ENCODE peak calls at places on chromosome 22, in five cellular contexts. Q is adrenal gland, R is HCT116, I is neural progenitor cell, B is psoas muscle. D is an unnamed sample. For H3K4me1, the result is how much of the 10 kb centered on the place peaks cover.

GRCh38 chr22:44755418-44755817 is 3.0 kb downstream of the ARHGAP8 start:
- DNase-seq in R (no peak), I (no peak), B (no peak), Q (no peak), D (no peak)

GRCh38 chr22:31841029-31841827 is 87.4 kb downstream of the DEPDC5 start:
- DNase-seq in Q (no peak), R (no peak), I (no peak), B (no peak), D (no peak)

GRCh38 chr22:42145175-42145574 is 14.6 kb upstream of the CYP2D6 start:
- DNase-seq in Q (no peak), B (no peak), R (no peak), I (no peak), D (no peak)

GRCh38 chr22:22897036-22897435 is 9.4 kb downstream of the IGLL5 start:
- DNase-seq in Q (no peak), I (no peak), R (no peak), B (no peak), D (no peak)

GRCh38 chr22:27718186-27719032 is 83.1 kb downstream of the MN1 start:
- DNase-seq in R (peak), B (peak), Q (peak), I (no peak), D (peak)

GRCh38 chr22:40413873-40414272 is 43.5 kb downstream of the SGSM3 start:
- DNase-seq in Q (no peak), R (no peak), I (no peak), B (no peak), D (no peak)

GRCh38 chr22:22884888-22885840 is 2.5 kb upstream of the IGLL5 start:
- DNase-seq in B (no peak), Q (no peak), R (no peak), I (no peak), D (no peak)

GRCh38 chr22:19663286-19663815 is 51.0 kb upstream of the SEPTIN5 start:
- DNase-seq in B (peak), R (no peak), I (no peak), Q (peak), D (peak)

GRCh38 chr22:26610072-26610958 is 7.5 kb downstream of the CRYBB1 start:
- DNase-seq in R (no peak), B (peak), I (no peak), Q (peak), D (peak)

GRCh38 chr22:25057013-25057881 is 104.7 kb downstream of the KIAA1671 start:
- DNase-seq in B (peak), I (peak), R (peak), Q (peak), D (peak)

GRCh38 chr22:41910050-41910598 is 4.8 kb downstream of the SHISA8 start:
- DNase-seq in Q (peak), B (no peak), I (peak), R (no peak), D (peak)

GRCh38 chr22:40748388-40748970 is 69.2 kb downstream of the MCHR1 start:
- DNase-seq in B (no peak), I (no peak), Q (no peak), R (no peak), D (no peak)

GRCh38 chr22:24426436-24426835 is 963 bp upstream of the ADORA2A start:
- DNase-seq in R (no peak), B (no peak), I (no peak), Q (no peak), D (no peak)

GRCh38 chr22:31253949-31254348 is 38.3 kb downstream of the PIK3IP1 start:
- DNase-seq in Q (no peak), B (peak), I (no peak), R (no peak), D (peak)

GRCh38 chr22:32237905-32238304 is 17.2 kb downstream of the SLC5A4 start:
- DNase-seq in B (no peak), R (no peak), Q (no peak), I (no peak), D (no peak)

GRCh38 chr22:44701824-44702478 is at the start of gene PRR5:
- DNase-seq in R (peak), Q (peak), I (peak), B (peak), D (peak)

GRCh38 chr22:21762712-21763581 is 27.4 kb upstream of the YPEL1 start:
- DNase-seq in I (no peak), R (no peak), B (no peak), Q (no peak), D (no peak)

GRCh38 chr22:30829901-30830550 is 135.4 kb downstream of the OSBP2 start:
- DNase-seq in R (peak), I (no peak), B (no peak), Q (peak), D (no peak)

GRCh38 chr22:23071163-23072034 is 1.1 kb downstream of the GNAZ start:
- DNase-seq in B (peak), I (no peak), Q (no peak), R (no peak), D (peak)

DNA sequence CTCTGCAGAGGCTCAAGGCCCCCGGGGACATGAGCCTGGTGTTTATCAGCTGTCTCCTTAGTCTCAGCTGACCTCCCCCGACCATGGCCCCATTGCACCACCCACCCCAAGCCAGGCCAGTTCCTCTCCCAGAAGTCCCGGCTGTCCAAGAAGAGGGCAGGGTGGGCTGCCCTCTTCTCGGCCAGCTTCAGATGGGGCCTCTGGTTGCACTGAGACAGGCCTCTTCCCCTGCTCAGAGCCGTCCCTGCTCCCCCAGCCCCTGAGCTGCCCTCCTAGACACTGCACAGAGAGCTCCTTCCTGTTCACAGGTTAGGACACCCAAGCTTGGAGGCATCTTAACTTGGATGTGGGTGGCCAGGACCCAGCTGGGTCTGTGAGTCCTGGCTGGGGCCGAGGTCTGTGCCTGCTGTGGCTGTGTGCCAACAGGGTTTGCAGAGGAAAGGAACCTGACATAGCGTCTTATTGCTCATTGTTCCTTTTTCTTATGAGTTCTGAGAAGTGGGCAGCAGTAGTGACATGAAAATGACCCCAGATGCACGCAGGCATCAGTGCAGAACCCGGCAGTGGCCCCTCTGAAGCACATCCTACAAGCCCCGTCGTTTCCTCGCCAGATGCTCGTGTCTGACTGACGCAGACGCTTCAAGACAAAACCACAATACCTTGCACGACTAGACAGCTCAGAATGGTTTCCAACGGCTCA is 5.5 kb downstream of the TRABD start:
- DNase-seq in R (no peak), B (peak), I (no peak), Q (no peak), D (no peak)
- H3K4me3 ChIP-seq in R (peak), B (peak), I (no peak), Q (no peak), D (peak)

DNA sequence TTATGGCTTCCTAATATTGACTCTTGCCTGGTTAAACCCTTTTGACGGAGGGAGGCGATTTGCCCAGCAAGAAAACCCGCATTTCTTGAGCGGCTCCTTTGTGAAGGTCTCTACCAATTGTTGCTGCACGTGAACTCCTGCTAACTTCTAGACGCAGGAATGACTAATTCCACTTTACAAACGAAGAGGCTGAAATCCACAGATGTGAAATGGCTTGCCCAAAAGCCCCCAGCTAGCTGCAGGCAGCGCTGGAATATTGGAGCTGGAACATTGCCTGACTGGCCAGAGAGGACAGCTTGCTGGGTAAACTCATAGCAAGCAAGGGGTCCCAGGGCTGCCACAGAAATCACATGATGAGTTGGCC is 542 bp downstream of the GCAT start:
- DNase-seq in R (no peak), B (no peak), I (no peak), Q (peak), D (no peak)
- H3K4me1 ChIP-seq in R (under half), B (under half), I (under half), Q (under half), D (under half)

GRCh38 chr22:39152511-39153219 is at the start of gene CBX7:
- DNase-seq in R (peak), I (peak), Q (peak), B (peak), D (peak)

GRCh38 chr22:39149915-39150847 is 2.3 kb downstream of the CBX7 start:
- DNase-seq in I (peak), B (no peak), R (no peak), Q (no peak), D (no peak)

GRCh38 chr22:39150848-39151215 is 1.6 kb downstream of the CBX7 start:
- DNase-seq in Q (no peak), R (no peak), I (no peak), B (no peak), D (no peak)

GRCh38 chr22:39152024-39152510 is 413 bp downstream of the CBX7 start:
- DNase-seq in B (no peak), I (no peak), R (no peak), Q (no peak), D (no peak)

DNA sequence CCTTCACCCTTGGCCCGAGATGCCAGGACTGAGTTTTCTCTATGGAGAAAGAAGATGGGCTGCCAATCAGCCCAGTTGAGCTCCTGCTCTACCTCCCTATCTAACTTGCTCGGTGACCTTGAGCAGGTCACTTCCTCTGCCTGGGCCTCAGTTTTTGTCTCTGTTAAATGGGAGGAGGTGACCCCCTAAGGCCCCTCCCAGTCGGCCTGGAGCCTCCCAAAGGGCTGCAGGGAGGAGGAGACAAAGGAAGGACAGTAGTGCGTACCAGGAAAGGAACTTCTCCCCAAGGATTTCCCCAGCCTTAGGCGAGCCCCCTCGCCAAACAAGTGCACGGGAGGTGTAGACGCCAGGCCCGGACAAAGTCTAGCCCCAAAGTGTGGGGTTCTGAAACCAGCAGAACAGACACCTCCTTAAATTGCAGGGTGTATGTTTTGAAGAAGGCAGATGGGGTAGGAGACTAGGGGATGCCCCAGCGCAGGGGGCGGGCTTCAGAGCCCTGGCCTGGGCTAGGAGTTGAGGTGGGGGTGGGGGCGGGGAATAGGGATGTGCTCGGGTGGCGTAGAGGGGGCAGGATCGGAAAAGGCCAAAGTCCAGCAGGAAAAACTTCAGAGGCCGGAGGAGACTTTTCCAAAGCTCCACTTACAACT is 1.0 kb downstream of the CBX7 start:
- DNase-seq in Q (no peak), B (peak), I (no peak), R (no peak), D (no peak)
- H3K27ac ChIP-seq in Q (peak), B (peak), I (no peak), R (no peak), D (peak)

GRCh38 chr22:35834080-35834479 is 116.4 kb downstream of the APOL5 start:
- DNase-seq in I (no peak), B (no peak), R (no peak), Q (no peak), D (no peak)
- H3K4me3 ChIP-seq in I (no peak), B (peak), R (no peak), Q (no peak), D (no peak)

D was measured in left ventricle myocardium inferior.